ENCODE peak calls at places on chromosomes 5 and 9, in eight cellular contexts. Q is T-cell, F is AG20443, G is ELR, X is AG09319, I is heart right ventricle, V is skeletal muscle cell, Y is WERI-Rb-1. B is an unnamed sample.

GRCh38 chr9:132853482-132853881 is 24.6 kb downstream of the AK8 start:
- DNase-seq in Q (no peak), F (no peak), G (no peak), X (no peak), I (no peak), V (no peak), Y (no peak), B (no peak)

GRCh38 chr9:107612136-107612535 is 122.6 kb upstream of the KLF4 start:
- DNase-seq in Q (no peak), F (peak), G (no peak), X (no peak), I (peak), V (peak), Y (no peak), B (no peak)

GRCh38 chr9:124452326-124452725 is 2.1 kb downstream of the ADGRD2 start:
- DNase-seq in Q (no peak), F (no peak), G (no peak), X (no peak), I (no peak), V (no peak), Y (no peak), B (no peak)

GRCh38 chr5:151492729-151493128 is 45.3 kb downstream of the SLC36A1 start:
- DNase-seq in Q (no peak), F (peak), G (peak), X (no peak), I (no peak), V (peak), Y (no peak), B (no peak)

GRCh38 chr5:111735829-111736228 is 21.2 kb downstream of the NREP start:
- DNase-seq in Q (no peak), F (peak), G (peak), X (peak), I (peak), V (peak), Y (peak), B (peak)

GRCh38 chr9:30039712-30040111 is 2344.7 kb upstream of the ACO1 start:
- DNase-seq in Q (no peak), F (no peak), G (no peak), X (no peak), I (no peak), V (no peak), Y (no peak), B (no peak)

GRCh38 chr9:123387686-123388085 is 31.7 kb downstream of the CRB2 start:
- DNase-seq in Q (no peak), F (no peak), G (no peak), X (no peak), I (no peak), V (no peak), Y (no peak), B (no peak)

GRCh38 chr5:172463031-172463430 is 8.7 kb upstream of the SH3PXD2B start:
- DNase-seq in Q (no peak), F (no peak), G (no peak), X (no peak), I (no peak), V (no peak), Y (no peak), B (no peak)

GRCh38 chr9:27204578-27204977 is 92.4 kb downstream of the EQTN start:
- DNase-seq in Q (no peak), F (no peak), G (peak), X (no peak), I (no peak), V (no peak), Y (no peak), B (no peak)

GRCh38 chr9:13607746-13608445 is 328.4 kb upstream of the MPDZ start:
- DNase-seq in Q (no peak), F (peak), G (no peak), X (no peak), I (peak), V (no peak), Y (peak), B (no peak)

B was measured in GM04503.